ENCODE peak calls at places on chromosomes 4 and X, in six cellular contexts. One of them, this sample, is unnamed. For H3K27me3, the result is how much of the 10 kb centered on the place peaks cover.

GRCh38 chr4:105350859-105351494 is 122.9 kb downstream of the PPA2 start:
- DNase-seq in uterus: no peak
- DNase-seq in left ventricle myocardium inferior: no peak
- DNase-seq in CD4-positive, alpha-beta memory T cell: no peak
- DNase-seq in ovary: no peak
- DNase-seq in SK-N-SH: no peak
- DNase-seq in this sample: peak

GRCh38 chr4:70787496-70787895 is 52.2 kb downstream of the GRSF1 start:
- DNase-seq in ovary: no peak
- DNase-seq in uterus: no peak
- DNase-seq in CD4-positive, alpha-beta memory T cell: no peak
- DNase-seq in SK-N-SH: no peak
- DNase-seq in left ventricle myocardium inferior: no peak
- DNase-seq in this sample: no peak

GRCh38 chr4:111639876-111640275 is 505.4 kb upstream of the FAM241A start:
- DNase-seq in CD4-positive, alpha-beta memory T cell: no peak
- DNase-seq in left ventricle myocardium inferior: no peak
- DNase-seq in SK-N-SH: no peak
- DNase-seq in ovary: no peak
- DNase-seq in uterus: no peak
- DNase-seq in this sample: no peak

GRCh38 chr4:42710329-42710728 is 53.4 kb upstream of the ATP8A1 start:
- DNase-seq in CD4-positive, alpha-beta memory T cell: no peak
- DNase-seq in uterus: no peak
- DNase-seq in ovary: no peak
- DNase-seq in left ventricle myocardium inferior: no peak
- DNase-seq in SK-N-SH: no peak
- DNase-seq in this sample: no peak

GRCh38 chr4:6184169-6184568 is 16.2 kb downstream of the JAKMIP1 start:
- DNase-seq in ovary: no peak
- DNase-seq in uterus: no peak
- DNase-seq in SK-N-SH: no peak
- DNase-seq in left ventricle myocardium inferior: no peak
- DNase-seq in CD4-positive, alpha-beta memory T cell: no peak
- DNase-seq in this sample: no peak

GRCh38 chr4:149113804-149114430 is 671.7 kb upstream of the NR3C2 start:
- DNase-seq in SK-N-SH: no peak
- DNase-seq in ovary: no peak
- DNase-seq in CD4-positive, alpha-beta memory T cell: no peak
- DNase-seq in left ventricle myocardium inferior: no peak
- DNase-seq in uterus: no peak
- DNase-seq in this sample: peak

GRCh38 chrX:45200741-45201234 is at the start of gene DIPK2B:
- DNase-seq in uterus: peak
- DNase-seq in CD4-positive, alpha-beta memory T cell: no peak
- DNase-seq in SK-N-SH: no peak
- DNase-seq in ovary: peak
- DNase-seq in left ventricle myocardium inferior: peak
- DNase-seq in this sample: no peak

GRCh38 chr4:93810340-93810992 is 18.1 kb upstream of the ATOH1 start:
- DNase-seq in SK-N-SH: no peak
- DNase-seq in CD4-positive, alpha-beta memory T cell: no peak
- DNase-seq in ovary: no peak
- DNase-seq in left ventricle myocardium inferior: no peak
- DNase-seq in uterus: peak
- DNase-seq in this sample: no peak

GRCh38 chr4:118814901-118815300 is 21.0 kb downstream of the SEC24D start:
- DNase-seq in uterus: no peak
- DNase-seq in SK-N-SH: no peak
- DNase-seq in CD4-positive, alpha-beta memory T cell: no peak
- DNase-seq in left ventricle myocardium inferior: no peak
- DNase-seq in ovary: no peak
- DNase-seq in this sample: no peak

GRCh38 chr4:167234388-167234881 is at the start of gene SPOCK3:
- DNase-seq in CD4-positive, alpha-beta memory T cell: no peak
- DNase-seq in left ventricle myocardium inferior: peak
- DNase-seq in ovary: peak
- DNase-seq in uterus: no peak
- DNase-seq in SK-N-SH: peak
- DNase-seq in this sample: no peak

GRCh38 chr4:155660436-155660835 is 6.2 kb upstream of the GUCY1A1 start:
- DNase-seq in SK-N-SH: no peak
- DNase-seq in left ventricle myocardium inferior: no peak
- DNase-seq in ovary: no peak
- DNase-seq in CD4-positive, alpha-beta memory T cell: no peak
- DNase-seq in uterus: no peak
- DNase-seq in this sample: no peak

GRCh38 chr4:155657169-155657568 is 9.5 kb upstream of the GUCY1A1 start:
- DNase-seq in ovary: no peak
- DNase-seq in SK-N-SH: no peak
- DNase-seq in CD4-positive, alpha-beta memory T cell: no peak
- DNase-seq in uterus: no peak
- DNase-seq in left ventricle myocardium inferior: no peak
- DNase-seq in this sample: no peak

GRCh38 chr4:155657985-155658384 is 8.7 kb upstream of the GUCY1A1 start:
- DNase-seq in left ventricle myocardium inferior: no peak
- DNase-seq in SK-N-SH: no peak
- DNase-seq in uterus: no peak
- DNase-seq in ovary: no peak
- DNase-seq in CD4-positive, alpha-beta memory T cell: no peak
- DNase-seq in this sample: no peak

GRCh38 chr4:155658665-155659064 is 8.0 kb upstream of the GUCY1A1 start:
- DNase-seq in left ventricle myocardium inferior: no peak
- DNase-seq in SK-N-SH: no peak
- DNase-seq in uterus: no peak
- DNase-seq in ovary: no peak
- DNase-seq in CD4-positive, alpha-beta memory T cell: no peak
- DNase-seq in this sample: no peak

GRCh38 chr4:155659168-155659567 is 7.5 kb upstream of the GUCY1A1 start:
- DNase-seq in ovary: no peak
- DNase-seq in left ventricle myocardium inferior: no peak
- DNase-seq in SK-N-SH: no peak
- DNase-seq in CD4-positive, alpha-beta memory T cell: no peak
- DNase-seq in uterus: no peak
- DNase-seq in this sample: no peak
- H3K27me3 ChIP-seq in ovary: under half
- H3K27me3 ChIP-seq in left ventricle myocardium inferior: under half
- H3K27me3 ChIP-seq in SK-N-SH: under half
- H3K27me3 ChIP-seq in CD4-positive, alpha-beta memory T cell: under half
- H3K27me3 ChIP-seq in uterus: under half
- H3K27me3 ChIP-seq in this sample: under half

GRCh38 chrX:47232197-47232802 is 509 bp upstream of the USP11 start:
- DNase-seq in left ventricle myocardium inferior: no peak
- DNase-seq in SK-N-SH: no peak
- DNase-seq in ovary: peak
- DNase-seq in CD4-positive, alpha-beta memory T cell: no peak
- DNase-seq in uterus: no peak
- DNase-seq in this sample: no peak

GRCh38 chrX:47232803-47233332 is at the start of gene USP11:
- DNase-seq in ovary: peak
- DNase-seq in uterus: peak
- DNase-seq in CD4-positive, alpha-beta memory T cell: no peak
- DNase-seq in SK-N-SH: peak
- DNase-seq in left ventricle myocardium inferior: no peak
- DNase-seq in this sample: no peak

GRCh38 chrX:47233333-47234113 is 714 bp downstream of the USP11 start:
- DNase-seq in CD4-positive, alpha-beta memory T cell: peak
- DNase-seq in uterus: peak
- DNase-seq in SK-N-SH: peak
- DNase-seq in ovary: peak
- DNase-seq in left ventricle myocardium inferior: peak
- DNase-seq in this sample: peak

GRCh38 chrX:47235691-47236103 is 2.9 kb downstream of the USP11 start:
- DNase-seq in ovary: no peak
- DNase-seq in CD4-positive, alpha-beta memory T cell: no peak
- DNase-seq in SK-N-SH: no peak
- DNase-seq in left ventricle myocardium inferior: no peak
- DNase-seq in uterus: no peak
- DNase-seq in this sample: no peak

GRCh38 chrX:47234583-47234982 is 1.8 kb downstream of the USP11 start:
- DNase-seq in left ventricle myocardium inferior: no peak
- DNase-seq in uterus: no peak
- DNase-seq in CD4-positive, alpha-beta memory T cell: no peak
- DNase-seq in SK-N-SH: no peak
- DNase-seq in ovary: no peak
- DNase-seq in this sample: no peak
- H3K4me3 ChIP-seq in left ventricle myocardium inferior: peak
- H3K4me3 ChIP-seq in uterus: peak
- H3K4me3 ChIP-seq in CD4-positive, alpha-beta memory T cell: no peak
- H3K4me3 ChIP-seq in SK-N-SH: peak
- H3K4me3 ChIP-seq in ovary: peak
- H3K4me3 ChIP-seq in this sample: peak

GRCh38 chr4:79408063-79408462 is at the start of gene GK2:
- DNase-seq in left ventricle myocardium inferior: no peak
- DNase-seq in ovary: no peak
- DNase-seq in SK-N-SH: no peak
- DNase-seq in CD4-positive, alpha-beta memory T cell: no peak
- DNase-seq in uterus: no peak
- DNase-seq in this sample: no peak

GRCh38 chr4:79413032-79413431 is 5.0 kb upstream of the GK2 start:
- DNase-seq in uterus: no peak
- DNase-seq in SK-N-SH: no peak
- DNase-seq in left ventricle myocardium inferior: no peak
- DNase-seq in ovary: no peak
- DNase-seq in CD4-positive, alpha-beta memory T cell: no peak
- DNase-seq in this sample: no peak

DNA sequence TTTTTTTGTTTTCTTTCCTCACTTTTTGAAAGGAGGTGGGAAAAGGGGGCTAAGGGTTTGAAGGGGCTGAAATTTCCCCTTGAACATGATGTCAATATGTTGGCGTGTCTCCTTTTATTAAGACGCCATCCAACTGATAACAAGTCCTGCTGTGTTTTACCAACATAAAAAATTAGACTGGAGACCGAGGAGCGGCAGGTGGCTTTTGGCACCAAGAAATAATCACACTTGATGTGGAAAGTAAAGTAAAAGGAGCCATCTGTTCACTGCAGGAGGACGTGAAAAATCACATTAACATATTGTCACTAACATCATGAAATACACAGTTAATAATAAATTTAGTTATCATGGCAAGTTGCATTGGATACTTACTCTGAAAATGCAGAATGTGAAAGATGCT is 5.5 kb upstream of the GK2 start:
- DNase-seq in left ventricle myocardium inferior: no peak
- DNase-seq in ovary: no peak
- DNase-seq in SK-N-SH: no peak
- DNase-seq in uterus: no peak
- DNase-seq in CD4-positive, alpha-beta memory T cell: no peak
- DNase-seq in this sample: no peak
- H3K27me3 ChIP-seq in left ventricle myocardium inferior: under half
- H3K27me3 ChIP-seq in ovary: under half
- H3K27me3 ChIP-seq in SK-N-SH: under half
- H3K27me3 ChIP-seq in uterus: under half
- H3K27me3 ChIP-seq in CD4-positive, alpha-beta memory T cell: under half
- H3K27me3 ChIP-seq in this sample: under half

DNA sequence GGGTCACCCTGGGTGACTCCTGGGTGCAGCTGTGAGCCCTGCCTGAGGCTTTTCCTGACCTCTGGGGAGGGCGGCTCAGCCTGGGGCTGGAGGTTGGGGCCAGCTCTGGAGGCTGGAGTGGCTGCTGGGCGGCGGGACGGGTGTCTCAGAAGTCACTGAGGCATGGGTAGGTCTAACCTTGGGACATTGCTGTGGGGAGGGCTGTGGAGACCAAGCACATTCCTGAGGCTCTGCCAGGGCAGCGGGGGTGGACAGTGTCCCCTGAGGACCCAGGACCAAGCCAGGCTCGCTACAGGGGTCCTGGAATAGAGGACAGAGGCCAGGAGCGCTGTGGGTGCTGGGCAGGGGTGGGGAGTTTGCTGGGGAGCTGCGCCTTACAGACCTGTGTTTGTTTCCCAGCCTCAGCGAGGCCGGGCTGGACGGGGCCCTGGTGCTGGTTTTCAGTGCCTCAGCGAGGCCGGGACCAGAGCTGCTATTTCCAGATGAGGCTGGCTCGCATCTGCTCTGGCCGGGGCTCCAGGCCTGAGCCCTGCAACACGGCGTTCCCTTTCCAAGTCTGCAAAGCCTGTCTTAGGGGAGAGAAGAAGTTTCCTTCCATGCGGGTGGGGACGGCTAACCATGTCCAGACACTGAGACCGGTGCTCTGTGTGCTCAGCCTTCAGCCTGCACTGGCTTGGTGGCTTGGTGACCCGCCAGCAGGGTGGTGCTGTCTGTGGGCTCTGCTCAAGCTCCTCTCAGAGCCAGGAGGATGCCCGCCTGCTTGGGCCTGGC is 3.0 kb upstream of the SLC25A6 start:
- DNase-seq in SK-N-SH: no peak
- DNase-seq in CD4-positive, alpha-beta memory T cell: no peak
- DNase-seq in ovary: peak
- DNase-seq in uterus: no peak
- DNase-seq in left ventricle myocardium inferior: peak
- DNase-seq in this sample: no peak
- H3K4me3 ChIP-seq in SK-N-SH: no peak
- H3K4me3 ChIP-seq in CD4-positive, alpha-beta memory T cell: no peak
- H3K4me3 ChIP-seq in ovary: no peak
- H3K4me3 ChIP-seq in uterus: no peak
- H3K4me3 ChIP-seq in left ventricle myocardium inferior: no peak
- H3K4me3 ChIP-seq in this sample: no peak

GRCh38 chr4:54224960-54225670 is 4.0 kb upstream of the PDGFRA start:
- DNase-seq in uterus: peak
- DNase-seq in ovary: peak
- DNase-seq in SK-N-SH: peak
- DNase-seq in left ventricle myocardium inferior: no peak
- DNase-seq in CD4-positive, alpha-beta memory T cell: no peak
- DNase-seq in this sample: no peak
- H3K27me3 ChIP-seq in uterus: under half
- H3K27me3 ChIP-seq in ovary: under half
- H3K27me3 ChIP-seq in SK-N-SH: under half
- H3K27me3 ChIP-seq in left ventricle myocardium inferior: half or more
- H3K27me3 ChIP-seq in CD4-positive, alpha-beta memory T cell: under half
- H3K27me3 ChIP-seq in this sample: under half

DNA sequence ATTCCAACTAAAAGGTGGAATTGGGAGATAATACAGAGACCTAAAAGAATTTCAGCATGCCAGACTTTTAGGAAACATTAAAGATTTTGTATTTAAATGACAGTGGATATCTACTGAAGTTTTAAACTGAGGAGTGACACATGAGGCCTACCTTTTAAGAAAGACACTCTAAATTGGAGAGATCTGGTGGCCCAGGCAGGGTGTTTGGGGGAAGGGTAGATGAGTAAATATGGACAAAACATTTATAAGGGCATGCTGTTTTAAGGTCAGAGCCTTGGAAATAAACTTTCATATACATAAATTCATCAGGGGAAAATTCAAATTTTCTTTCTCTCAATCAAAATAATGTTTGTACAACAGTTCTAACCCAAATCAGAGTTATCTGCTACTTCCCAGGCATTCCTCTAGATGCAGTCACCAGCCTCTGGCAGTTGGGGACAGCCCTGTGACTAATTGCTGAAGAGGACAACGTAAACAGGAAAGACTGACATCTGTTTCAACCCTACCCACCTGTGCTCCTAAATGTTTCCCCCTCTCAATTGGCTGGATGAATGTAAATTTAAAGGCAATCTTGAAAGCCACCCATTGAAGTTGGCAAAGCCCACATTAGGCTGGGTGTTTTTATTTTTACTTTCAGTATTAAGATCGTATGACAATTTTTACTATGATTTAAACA is 1646.9 kb upstream of the ADGRL3 start:
- DNase-seq in uterus: no peak
- DNase-seq in ovary: no peak
- DNase-seq in CD4-positive, alpha-beta memory T cell: no peak
- DNase-seq in left ventricle myocardium inferior: no peak
- DNase-seq in SK-N-SH: peak
- DNase-seq in this sample: no peak
- H3K4me3 ChIP-seq in uterus: no peak
- H3K4me3 ChIP-seq in ovary: no peak
- H3K4me3 ChIP-seq in CD4-positive, alpha-beta memory T cell: no peak
- H3K4me3 ChIP-seq in left ventricle myocardium inferior: no peak
- H3K4me3 ChIP-seq in SK-N-SH: peak
- H3K4me3 ChIP-seq in this sample: no peak

GRCh38 chrX:107739541-107739940 is 36.0 kb downstream of the TSC22D3 start:
- DNase-seq in left ventricle myocardium inferior: no peak
- DNase-seq in ovary: no peak
- DNase-seq in SK-N-SH: no peak
- DNase-seq in CD4-positive, alpha-beta memory T cell: no peak
- DNase-seq in uterus: no peak
- DNase-seq in this sample: no peak
- H3K27me3 ChIP-seq in left ventricle myocardium inferior: under half
- H3K27me3 ChIP-seq in ovary: under half
- H3K27me3 ChIP-seq in SK-N-SH: under half
- H3K27me3 ChIP-seq in CD4-positive, alpha-beta memory T cell: under half
- H3K27me3 ChIP-seq in uterus: under half
- H3K27me3 ChIP-seq in this sample: under half

This sample was measured in AG04450.